ENCODE peak calls at places on chromosome 19, in five cellular contexts. One of them, this sample, is unnamed.

GRCh38 chr19:54478677-54479266 is 5.7 kb upstream of the CDC42EP5 start:
- DNase-seq in activated CD8-positive, alpha-beta memory T cell treated with anti-CD3 and anti-CD28 coated beads for 1 hour: no peak
- DNase-seq in activated T-helper 1 cell treated with anti-CD3 and anti-CD28 coated beads, Interleukin-12 subunit alpha, Interleukin-12 subunit beta, Interleukin-2, Interleukin-4 antibody, amounts not matched to agents 30 ng/mL and 10 ng/mL and 1 ng/mL, durations not matched to agents 14 hours and 24 hours and 36 hours: no peak
- DNase-seq in brain microvascular endothelial cell: no peak
- DNase-seq in memory B cell: no peak
- DNase-seq in this sample: no peak

GRCh38 chr19:41701401-41702075 is 6.9 kb upstream of the CEACAM5 start:
- DNase-seq in activated CD8-positive, alpha-beta memory T cell treated with anti-CD3 and anti-CD28 coated beads for 1 hour: no peak
- DNase-seq in activated T-helper 1 cell treated with anti-CD3 and anti-CD28 coated beads, Interleukin-12 subunit alpha, Interleukin-12 subunit beta, Interleukin-2, Interleukin-4 antibody, amounts not matched to agents 30 ng/mL and 10 ng/mL and 1 ng/mL, durations not matched to agents 14 hours and 24 hours and 36 hours: no peak
- DNase-seq in brain microvascular endothelial cell: no peak
- DNase-seq in memory B cell: no peak
- DNase-seq in this sample: no peak

GRCh38 chr19:46812898-46813569 is 24.6 kb upstream of the SLC1A5 start:
- DNase-seq in activated CD8-positive, alpha-beta memory T cell treated with anti-CD3 and anti-CD28 coated beads for 1 hour: no peak
- DNase-seq in activated T-helper 1 cell treated with anti-CD3 and anti-CD28 coated beads, Interleukin-12 subunit alpha, Interleukin-12 subunit beta, Interleukin-2, Interleukin-4 antibody, amounts not matched to agents 30 ng/mL and 10 ng/mL and 1 ng/mL, durations not matched to agents 14 hours and 24 hours and 36 hours: no peak
- DNase-seq in brain microvascular endothelial cell: no peak
- DNase-seq in memory B cell: no peak
- DNase-seq in this sample: no peak

GRCh38 chr19:52028027-52028779 is at the start of gene ZNF614:
- DNase-seq in activated CD8-positive, alpha-beta memory T cell treated with anti-CD3 and anti-CD28 coated beads for 1 hour: peak
- DNase-seq in activated T-helper 1 cell treated with anti-CD3 and anti-CD28 coated beads, Interleukin-12 subunit alpha, Interleukin-12 subunit beta, Interleukin-2, Interleukin-4 antibody, amounts not matched to agents 30 ng/mL and 10 ng/mL and 1 ng/mL, durations not matched to agents 14 hours and 24 hours and 36 hours: peak
- DNase-seq in brain microvascular endothelial cell: peak
- DNase-seq in memory B cell: peak
- DNase-seq in this sample: peak

GRCh38 chr19:1911098-1911497 is 5.9 kb downstream of the ADAT3 start:
- DNase-seq in activated CD8-positive, alpha-beta memory T cell treated with anti-CD3 and anti-CD28 coated beads for 1 hour: no peak
- DNase-seq in activated T-helper 1 cell treated with anti-CD3 and anti-CD28 coated beads, Interleukin-12 subunit alpha, Interleukin-12 subunit beta, Interleukin-2, Interleukin-4 antibody, amounts not matched to agents 30 ng/mL and 10 ng/mL and 1 ng/mL, durations not matched to agents 14 hours and 24 hours and 36 hours: no peak
- DNase-seq in brain microvascular endothelial cell: no peak
- DNase-seq in memory B cell: no peak
- DNase-seq in this sample: no peak

GRCh38 chr19:15563931-15564330 is 51.1 kb upstream of the CYP4F8 start:
- DNase-seq in activated CD8-positive, alpha-beta memory T cell treated with anti-CD3 and anti-CD28 coated beads for 1 hour: no peak
- DNase-seq in activated T-helper 1 cell treated with anti-CD3 and anti-CD28 coated beads, Interleukin-12 subunit alpha, Interleukin-12 subunit beta, Interleukin-2, Interleukin-4 antibody, amounts not matched to agents 30 ng/mL and 10 ng/mL and 1 ng/mL, durations not matched to agents 14 hours and 24 hours and 36 hours: no peak
- DNase-seq in brain microvascular endothelial cell: no peak
- DNase-seq in memory B cell: no peak
- DNase-seq in this sample: no peak

GRCh38 chr19:44869728-44870470 is 21.2 kb upstream of the TOMM40 start:
- DNase-seq in activated CD8-positive, alpha-beta memory T cell treated with anti-CD3 and anti-CD28 coated beads for 1 hour: no peak
- DNase-seq in activated T-helper 1 cell treated with anti-CD3 and anti-CD28 coated beads, Interleukin-12 subunit alpha, Interleukin-12 subunit beta, Interleukin-2, Interleukin-4 antibody, amounts not matched to agents 30 ng/mL and 10 ng/mL and 1 ng/mL, durations not matched to agents 14 hours and 24 hours and 36 hours: no peak
- DNase-seq in brain microvascular endothelial cell: peak
- DNase-seq in memory B cell: no peak
- DNase-seq in this sample: peak

GRCh38 chr19:38024991-38025716 is 118.1 kb downstream of the SIPA1L3 start:
- DNase-seq in activated CD8-positive, alpha-beta memory T cell treated with anti-CD3 and anti-CD28 coated beads for 1 hour: no peak
- DNase-seq in activated T-helper 1 cell treated with anti-CD3 and anti-CD28 coated beads, Interleukin-12 subunit alpha, Interleukin-12 subunit beta, Interleukin-2, Interleukin-4 antibody, amounts not matched to agents 30 ng/mL and 10 ng/mL and 1 ng/mL, durations not matched to agents 14 hours and 24 hours and 36 hours: no peak
- DNase-seq in brain microvascular endothelial cell: no peak
- DNase-seq in memory B cell: no peak
- DNase-seq in this sample: no peak

GRCh38 chr19:38388310-38389100 is at the start of gene SPRED3:
- DNase-seq in activated CD8-positive, alpha-beta memory T cell treated with anti-CD3 and anti-CD28 coated beads for 1 hour: no peak
- DNase-seq in activated T-helper 1 cell treated with anti-CD3 and anti-CD28 coated beads, Interleukin-12 subunit alpha, Interleukin-12 subunit beta, Interleukin-2, Interleukin-4 antibody, amounts not matched to agents 30 ng/mL and 10 ng/mL and 1 ng/mL, durations not matched to agents 14 hours and 24 hours and 36 hours: no peak
- DNase-seq in brain microvascular endothelial cell: no peak
- DNase-seq in memory B cell: no peak
- DNase-seq in this sample: no peak

GRCh38 chr19:48739400-48739825 is 997 bp downstream of the RASIP1 start:
- DNase-seq in activated CD8-positive, alpha-beta memory T cell treated with anti-CD3 and anti-CD28 coated beads for 1 hour: no peak
- DNase-seq in activated T-helper 1 cell treated with anti-CD3 and anti-CD28 coated beads, Interleukin-12 subunit alpha, Interleukin-12 subunit beta, Interleukin-2, Interleukin-4 antibody, amounts not matched to agents 30 ng/mL and 10 ng/mL and 1 ng/mL, durations not matched to agents 14 hours and 24 hours and 36 hours: no peak
- DNase-seq in brain microvascular endothelial cell: no peak
- DNase-seq in memory B cell: no peak
- DNase-seq in this sample: no peak

GRCh38 chr19:45729774-45730388 is 815 bp downstream of the FBXO46 start:
- DNase-seq in activated CD8-positive, alpha-beta memory T cell treated with anti-CD3 and anti-CD28 coated beads for 1 hour: no peak
- DNase-seq in activated T-helper 1 cell treated with anti-CD3 and anti-CD28 coated beads, Interleukin-12 subunit alpha, Interleukin-12 subunit beta, Interleukin-2, Interleukin-4 antibody, amounts not matched to agents 30 ng/mL and 10 ng/mL and 1 ng/mL, durations not matched to agents 14 hours and 24 hours and 36 hours: no peak
- DNase-seq in brain microvascular endothelial cell: no peak
- DNase-seq in memory B cell: no peak
- DNase-seq in this sample: no peak

GRCh38 chr19:31351212-31352193 is 2.3 kb upstream of the TSHZ3 start:
- DNase-seq in activated CD8-positive, alpha-beta memory T cell treated with anti-CD3 and anti-CD28 coated beads for 1 hour: no peak
- DNase-seq in activated T-helper 1 cell treated with anti-CD3 and anti-CD28 coated beads, Interleukin-12 subunit alpha, Interleukin-12 subunit beta, Interleukin-2, Interleukin-4 antibody, amounts not matched to agents 30 ng/mL and 10 ng/mL and 1 ng/mL, durations not matched to agents 14 hours and 24 hours and 36 hours: no peak
- DNase-seq in brain microvascular endothelial cell: peak
- DNase-seq in memory B cell: no peak
- DNase-seq in this sample: no peak

GRCh38 chr19:58128041-58128685 is 22.4 kb downstream of the ZNF329 start:
- DNase-seq in activated CD8-positive, alpha-beta memory T cell treated with anti-CD3 and anti-CD28 coated beads for 1 hour: no peak
- DNase-seq in activated T-helper 1 cell treated with anti-CD3 and anti-CD28 coated beads, Interleukin-12 subunit alpha, Interleukin-12 subunit beta, Interleukin-2, Interleukin-4 antibody, amounts not matched to agents 30 ng/mL and 10 ng/mL and 1 ng/mL, durations not matched to agents 14 hours and 24 hours and 36 hours: no peak
- DNase-seq in brain microvascular endothelial cell: no peak
- DNase-seq in memory B cell: no peak
- DNase-seq in this sample: no peak

GRCh38 chr19:9711815-9712214 is 36.9 kb upstream of the ZNF562 start:
- DNase-seq in activated CD8-positive, alpha-beta memory T cell treated with anti-CD3 and anti-CD28 coated beads for 1 hour: no peak
- DNase-seq in activated T-helper 1 cell treated with anti-CD3 and anti-CD28 coated beads, Interleukin-12 subunit alpha, Interleukin-12 subunit beta, Interleukin-2, Interleukin-4 antibody, amounts not matched to agents 30 ng/mL and 10 ng/mL and 1 ng/mL, durations not matched to agents 14 hours and 24 hours and 36 hours: no peak
- DNase-seq in brain microvascular endothelial cell: no peak
- DNase-seq in memory B cell: no peak
- DNase-seq in this sample: no peak

GRCh38 chr19:3175761-3176714 is 2.5 kb upstream of the S1PR4 start:
- DNase-seq in activated CD8-positive, alpha-beta memory T cell treated with anti-CD3 and anti-CD28 coated beads for 1 hour: no peak
- DNase-seq in activated T-helper 1 cell treated with anti-CD3 and anti-CD28 coated beads, Interleukin-12 subunit alpha, Interleukin-12 subunit beta, Interleukin-2, Interleukin-4 antibody, amounts not matched to agents 30 ng/mL and 10 ng/mL and 1 ng/mL, durations not matched to agents 14 hours and 24 hours and 36 hours: no peak
- DNase-seq in brain microvascular endothelial cell: no peak
- DNase-seq in memory B cell: peak
- DNase-seq in this sample: peak

GRCh38 chr19:13748169-13748884 is 16.0 kb upstream of the MRI1 start:
- DNase-seq in activated CD8-positive, alpha-beta memory T cell treated with anti-CD3 and anti-CD28 coated beads for 1 hour: no peak
- DNase-seq in activated T-helper 1 cell treated with anti-CD3 and anti-CD28 coated beads, Interleukin-12 subunit alpha, Interleukin-12 subunit beta, Interleukin-2, Interleukin-4 antibody, amounts not matched to agents 30 ng/mL and 10 ng/mL and 1 ng/mL, durations not matched to agents 14 hours and 24 hours and 36 hours: peak
- DNase-seq in brain microvascular endothelial cell: peak
- DNase-seq in memory B cell: no peak
- DNase-seq in this sample: peak

GRCh38 chr19:19460761-19461265 is 54.5 kb downstream of the TSSK6 start:
- DNase-seq in activated CD8-positive, alpha-beta memory T cell treated with anti-CD3 and anti-CD28 coated beads for 1 hour: no peak
- DNase-seq in activated T-helper 1 cell treated with anti-CD3 and anti-CD28 coated beads, Interleukin-12 subunit alpha, Interleukin-12 subunit beta, Interleukin-2, Interleukin-4 antibody, amounts not matched to agents 30 ng/mL and 10 ng/mL and 1 ng/mL, durations not matched to agents 14 hours and 24 hours and 36 hours: peak
- DNase-seq in brain microvascular endothelial cell: no peak
- DNase-seq in memory B cell: peak
- DNase-seq in this sample: peak

GRCh38 chr19:50344661-50345318 is 15.6 kb upstream of the KCNC3 start:
- DNase-seq in activated CD8-positive, alpha-beta memory T cell treated with anti-CD3 and anti-CD28 coated beads for 1 hour: no peak
- DNase-seq in activated T-helper 1 cell treated with anti-CD3 and anti-CD28 coated beads, Interleukin-12 subunit alpha, Interleukin-12 subunit beta, Interleukin-2, Interleukin-4 antibody, amounts not matched to agents 30 ng/mL and 10 ng/mL and 1 ng/mL, durations not matched to agents 14 hours and 24 hours and 36 hours: no peak
- DNase-seq in brain microvascular endothelial cell: no peak
- DNase-seq in memory B cell: peak
- DNase-seq in this sample: no peak

GRCh38 chr19:5623397-5624153 is 692 bp downstream of the SAFB start:
- DNase-seq in activated CD8-positive, alpha-beta memory T cell treated with anti-CD3 and anti-CD28 coated beads for 1 hour: no peak
- DNase-seq in activated T-helper 1 cell treated with anti-CD3 and anti-CD28 coated beads, Interleukin-12 subunit alpha, Interleukin-12 subunit beta, Interleukin-2, Interleukin-4 antibody, amounts not matched to agents 30 ng/mL and 10 ng/mL and 1 ng/mL, durations not matched to agents 14 hours and 24 hours and 36 hours: peak
- DNase-seq in brain microvascular endothelial cell: no peak
- DNase-seq in memory B cell: no peak
- DNase-seq in this sample: no peak

GRCh38 chr19:3707868-3708206 is 347 bp upstream of the TJP3 start:
- DNase-seq in activated CD8-positive, alpha-beta memory T cell treated with anti-CD3 and anti-CD28 coated beads for 1 hour: no peak
- DNase-seq in activated T-helper 1 cell treated with anti-CD3 and anti-CD28 coated beads, Interleukin-12 subunit alpha, Interleukin-12 subunit beta, Interleukin-2, Interleukin-4 antibody, amounts not matched to agents 30 ng/mL and 10 ng/mL and 1 ng/mL, durations not matched to agents 14 hours and 24 hours and 36 hours: no peak
- DNase-seq in brain microvascular endothelial cell: no peak
- DNase-seq in memory B cell: no peak
- DNase-seq in this sample: no peak

GRCh38 chr19:17655751-17656480 is 32.2 kb downstream of the UNC13A start:
- DNase-seq in activated CD8-positive, alpha-beta memory T cell treated with anti-CD3 and anti-CD28 coated beads for 1 hour: no peak
- DNase-seq in activated T-helper 1 cell treated with anti-CD3 and anti-CD28 coated beads, Interleukin-12 subunit alpha, Interleukin-12 subunit beta, Interleukin-2, Interleukin-4 antibody, amounts not matched to agents 30 ng/mL and 10 ng/mL and 1 ng/mL, durations not matched to agents 14 hours and 24 hours and 36 hours: no peak
- DNase-seq in brain microvascular endothelial cell: no peak
- DNase-seq in memory B cell: no peak
- DNase-seq in this sample: no peak